ENCODE peak calls at places on chromosomes 3 and 15, in four cellular contexts. Y is ovary, B is A549, Z is HCT116. D is an unnamed sample.

GRCh38 chr3:96753124-96753523 is 61.3 kb upstream of the EPHA6 start:
- DNase-seq in Y (no peak), B (no peak), Z (no peak), D (no peak)

GRCh38 chr3:63861306-63861705 is 2.3 kb downstream of the THOC7 start:
- DNase-seq in Y (no peak), B (no peak), Z (no peak), D (no peak)

GRCh38 chr3:185339945-185340344 is 23.0 kb upstream of the MAP3K13 start:
- DNase-seq in Y (no peak), B (no peak), Z (no peak), D (no peak)

GRCh38 chr3:165885558-165886270 is 48.5 kb upstream of the BCHE start:
- DNase-seq in Y (no peak), B (no peak), Z (no peak), D (no peak)

GRCh38 chr15:36481156-36481555 is 98.3 kb upstream of the CDIN1 start:
- DNase-seq in Y (no peak), B (no peak), Z (no peak), D (no peak)

GRCh38 chr3:115706311-115706829 is 83.1 kb downstream of the GAP43 start:
- DNase-seq in Y (peak), B (no peak), Z (no peak), D (no peak)

GRCh38 chr15:51203797-51204196 is 109.1 kb upstream of the TNFAIP8L3 start:
- DNase-seq in Y (no peak), B (no peak), Z (no peak), D (no peak)

GRCh38 chr3:186013312-186013711 is 75.5 kb upstream of the TRA2B start:
- DNase-seq in Y (no peak), B (no peak), Z (no peak), D (no peak)

GRCh38 chr3:32077260-32078084 is 28.9 kb upstream of the GPD1L start:
- DNase-seq in Y (no peak), B (no peak), Z (no peak), D (no peak)

GRCh38 chr15:73822998-73823397 is 50.4 kb upstream of the TBC1D21 start:
- DNase-seq in Y (no peak), B (no peak), Z (no peak), D (no peak)

GRCh38 chr15:26561994-26562730 is 210.7 kb downstream of the GABRB3 start:
- DNase-seq in Y (no peak), B (no peak), Z (no peak), D (no peak)

GRCh38 chr3:194711913-194712312 is 26.2 kb downstream of the FAM43A start:
- DNase-seq in Y (no peak), B (no peak), Z (peak), D (no peak)

GRCh38 chr15:47507221-47507985 is 209.9 kb upstream of the SEMA6D start:
- DNase-seq in Y (no peak), B (no peak), Z (no peak), D (no peak)

GRCh38 chr15:75233504-75234190 is 24.5 kb upstream of the GOLGA6C start:
- DNase-seq in Y (peak), B (no peak), Z (no peak), D (no peak)

GRCh38 chr15:70096215-70096974 is 1.3 kb downstream of the TLE3 start:
- DNase-seq in Y (peak), B (peak), Z (no peak), D (no peak)

GRCh38 chr3:17945018-17945798 is 202.8 kb upstream of the TBC1D5 start:
- DNase-seq in Y (no peak), B (no peak), Z (no peak), D (no peak)

GRCh38 chr3:160490166-160490565 is 40.6 kb upstream of the TRIM59 start:
- DNase-seq in Y (no peak), B (no peak), Z (no peak), D (no peak)

GRCh38 chr15:99925661-99926461 is 192.6 kb upstream of the LYSMD4 start:
- DNase-seq in Y (peak), B (peak), Z (peak), D (peak)

GRCh38 chr3:33636125-33636855 is 81.8 kb downstream of the CLASP2 start:
- DNase-seq in Y (no peak), B (peak), Z (peak), D (no peak)

GRCh38 chr3:167913218-167913902 is 177.8 kb downstream of the SERPINI1 start:
- DNase-seq in Y (no peak), B (peak), Z (peak), D (no peak)

GRCh38 chr3:11929531-11929930 is 74.7 kb upstream of the SYN2 start:
- DNase-seq in Y (no peak), B (no peak), Z (no peak), D (no peak)

GRCh38 chr15:99451484-99451883 is 114.3 kb upstream of the MEF2A start:
- DNase-seq in Y (no peak), B (no peak), Z (no peak), D (no peak)

GRCh38 chr3:196335469-196335868 is 2.7 kb downstream of the TM4SF19 start:
- DNase-seq in Y (no peak), B (no peak), Z (no peak), D (no peak)

GRCh38 chr3:16317561-16317945 is 52.5 kb downstream of the OXNAD1 start:
- DNase-seq in Y (no peak), B (no peak), Z (no peak), D (no peak)

GRCh38 chr3:42803800-42804112 is 534 bp downstream of the HIGD1A start:
- DNase-seq in Y (peak), B (peak), Z (no peak), D (peak)

GRCh38 chr3:193816656-193817311 is 223.8 kb downstream of the OPA1 start:
- DNase-seq in Y (peak), B (no peak), Z (no peak), D (peak)

GRCh38 chr3:106590259-106590658 is 721.4 kb upstream of the CBLB start:
- DNase-seq in Y (no peak), B (no peak), Z (no peak), D (no peak)

GRCh38 chr3:4889896-4890295 is 89.3 kb upstream of the BHLHE40 start:
- DNase-seq in Y (no peak), B (no peak), Z (no peak), D (no peak)

GRCh38 chr3:169581633-169582032 is 81.9 kb downstream of the MECOM start:
- DNase-seq in Y (no peak), B (no peak), Z (no peak), D (no peak)

GRCh38 chr3:41202834-41203345 is 3.6 kb downstream of the CTNNB1 start:
- DNase-seq in Y (no peak), B (no peak), Z (no peak), D (no peak)

GRCh38 chr3:176359211-176359610 is 838.1 kb downstream of the TBL1XR1 start:
- DNase-seq in Y (no peak), B (no peak), Z (no peak), D (no peak)

DNA sequence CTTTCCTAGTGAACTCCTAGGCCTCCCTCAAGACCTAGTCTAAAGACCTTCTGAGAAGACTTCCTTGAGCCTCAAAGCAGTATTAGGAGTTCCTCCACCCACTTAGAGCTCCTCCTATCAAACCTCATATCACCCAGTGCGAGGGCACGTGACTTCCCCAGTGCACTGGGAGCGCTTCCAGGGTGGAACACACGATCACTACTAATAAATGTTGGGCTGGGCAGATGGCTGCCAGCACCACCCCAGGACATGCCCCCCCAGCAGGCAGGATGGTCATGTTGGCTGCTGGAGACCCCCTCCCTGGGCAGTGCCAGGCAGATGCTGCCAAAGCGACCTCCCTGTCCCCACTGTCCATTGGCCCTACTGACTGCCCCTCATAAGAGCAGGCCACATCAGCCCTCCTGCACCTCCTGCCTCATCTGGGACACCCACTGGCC is 8.5 kb upstream of the PLXND1 start:
- DNase-seq in Y (no peak), B (no peak), Z (no peak), D (peak)
- TF ChIP-seq POLR2A in Y (no peak), B (no peak), Z (no peak), D (peak)

GRCh38 chr3:127820221-127820870 is 2.0 kb downstream of the MGLL start:
- DNase-seq in Y (no peak), B (no peak), Z (no peak), D (no peak)
- TF ChIP-seq CTCF in Y (no peak), B (no peak), Z (no peak), D (no peak)

DNA sequence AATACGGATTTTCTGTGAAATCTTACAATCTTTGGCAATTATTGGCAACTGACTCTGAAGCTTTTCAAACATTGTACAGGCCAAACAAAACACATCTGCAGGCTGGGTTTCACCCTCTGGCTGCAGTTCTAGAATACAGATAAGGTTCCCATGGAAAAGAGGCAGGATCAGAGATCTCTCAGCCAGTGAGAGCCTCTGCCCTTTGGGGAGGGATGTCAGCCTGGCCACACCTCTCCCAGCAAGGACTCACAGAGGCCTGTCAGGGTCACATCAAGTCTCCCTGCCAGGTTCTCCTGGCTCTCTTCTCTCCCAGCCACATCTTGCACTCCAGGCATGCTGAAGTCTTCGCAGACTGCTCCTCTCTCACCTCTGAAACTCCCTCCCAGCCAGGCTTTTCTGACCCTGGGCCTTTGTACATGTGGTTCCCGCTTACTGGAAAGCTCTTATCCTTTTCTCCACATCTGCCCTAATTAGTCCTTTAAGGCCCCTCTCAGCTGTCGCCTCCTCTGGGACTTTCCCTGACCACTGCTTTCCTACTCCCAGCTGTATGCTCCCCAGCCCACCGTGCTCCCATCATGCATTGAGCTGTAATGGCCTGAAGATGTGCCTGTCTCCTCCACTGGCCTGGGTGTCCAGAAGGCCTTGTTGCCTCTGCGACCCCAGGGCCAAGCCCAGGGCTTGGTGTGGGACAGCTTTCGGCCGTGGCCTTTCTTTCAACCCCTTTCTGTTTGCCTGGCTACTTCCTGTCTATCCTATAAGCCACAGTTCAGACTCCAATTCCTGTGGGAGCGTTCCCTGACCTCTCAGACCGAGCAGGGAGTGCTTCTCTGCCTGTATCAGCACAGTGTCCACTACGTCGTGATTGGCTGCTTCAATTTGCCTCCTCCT is 4.3 kb downstream of the RBP1 start:
- DNase-seq in Y (peak), B (no peak), Z (no peak), D (peak)
- TF ChIP-seq POLR2A in Y (no peak), B (no peak), Z (no peak), D (no peak)

GRCh38 chr15:38768970-38769369 is 204.4 kb upstream of the RASGRP1 start:
- DNase-seq in Y (peak), B (no peak), Z (no peak), D (no peak)
- TF ChIP-seq CTCF in Y (no peak), B (peak), Z (no peak), D (no peak)

GRCh38 chr3:52299815-52300611 is 12.4 kb downstream of the GLYCTK start:
- DNase-seq in Y (peak), B (no peak), Z (no peak), D (peak)

GRCh38 chr3:52299247-52299657 is 11.6 kb downstream of the GLYCTK start:
- DNase-seq in Y (no peak), B (no peak), Z (no peak), D (no peak)

GRCh38 chr3:52297242-52298146 is 9.9 kb downstream of the GLYCTK start:
- DNase-seq in Y (no peak), B (no peak), Z (no peak), D (peak)

GRCh38 chr3:52295809-52296208 is 8.2 kb downstream of the GLYCTK start:
- DNase-seq in Y (no peak), B (no peak), Z (no peak), D (no peak)

GRCh38 chr3:52298147-52299098 is 10.8 kb downstream of the GLYCTK start:
- DNase-seq in Y (peak), B (no peak), Z (no peak), D (no peak)
- TF ChIP-seq POLR2A in Y (no peak), B (no peak), Z (no peak), D (no peak)

GRCh38 chr15:83066761-83067637 is at the start of gene BTBD1:
- DNase-seq in Y (peak), B (peak), Z (peak), D (peak)
- TF ChIP-seq CTCF in Y (no peak), B (no peak), Z (no peak), D (no peak)

GRCh38 chr3:30289324-30289723 is 317.1 kb upstream of the TGFBR2 start:
- DNase-seq in Y (no peak), B (no peak), Z (no peak), D (no peak)
- TF ChIP-seq POLR2A in Y (no peak), B (no peak), Z (no peak), D (no peak)

D was measured in heart left ventricle.